ENCODE peak calls at places on chromosome 16, in ten cellular contexts. U, P, V, F, K, I, H, T, D and O are unnamed samples. For H3K4me1, the result is how much of the 10 kb centered on the place peaks cover.

GRCh38 chr16:89925596-89926079 is 2.5 kb downstream of the TUBB3 start:
- DNase-seq in I (no peak), T (no peak), K (peak), F (peak), V (no peak), U (no peak), P (no peak), D (no peak), H (no peak), O (no peak)

GRCh38 chr16:74577882-74578366 is 29.0 kb downstream of the GLG1 start:
- DNase-seq in F (no peak), T (peak), H (no peak), D (no peak), V (no peak), U (no peak), P (no peak), K (no peak), I (no peak), O (no peak)

GRCh38 chr16:90010676-90011075 is 8.6 kb downstream of the DBNDD1 start:
- DNase-seq in V (no peak), H (no peak), F (no peak), D (no peak), I (no peak), U (no peak), T (no peak), P (no peak), K (no peak), O (no peak)

GRCh38 chr16:20928774-20929411 is 28.3 kb downstream of the LYRM1 start:
- DNase-seq in H (no peak), I (no peak), P (no peak), T (no peak), K (no peak), D (no peak), U (no peak), V (no peak), F (no peak), O (no peak)

GRCh38 chr16:85412911-85413520 is 200.1 kb upstream of the GSE1 start:
- DNase-seq in P (no peak), H (no peak), D (no peak), V (no peak), F (no peak), T (no peak), I (no peak), K (no peak), U (peak), O (no peak)

GRCh38 chr16:12097523-12098428 is 121.2 kb downstream of the SNX29 start:
- DNase-seq in U (peak), I (peak), V (peak), D (no peak), H (peak), P (no peak), T (peak), F (peak), K (no peak), O (no peak)

GRCh38 chr16:11783319-11784047 is 13.6 kb downstream of the ZC3H7A start:
- DNase-seq in I (no peak), P (no peak), H (no peak), D (no peak), U (no peak), V (no peak), K (no peak), F (no peak), T (peak), O (no peak)

GRCh38 chr16:2751577-2752034 is 832 bp upstream of the SRRM2 start:
- DNase-seq in D (no peak), P (no peak), I (no peak), T (no peak), K (peak), F (no peak), V (no peak), U (peak), H (no peak), O (peak)

GRCh38 chr16:86512860-86513470 is 2.6 kb downstream of the FOXF1 start:
- DNase-seq in H (no peak), P (no peak), T (peak), K (no peak), D (no peak), F (no peak), U (no peak), V (no peak), I (no peak), O (no peak)

GRCh38 chr16:30521873-30522641 is 4.3 kb downstream of the ZNF768 start:
- DNase-seq in T (no peak), D (no peak), K (no peak), V (peak), F (no peak), I (no peak), H (no peak), U (no peak), P (no peak), O (no peak)

GRCh38 chr16:21611178-21611545 is 11.8 kb downstream of the METTL9 start:
- DNase-seq in H (no peak), D (no peak), T (peak), I (no peak), K (no peak), V (no peak), F (no peak), U (no peak), P (no peak), O (no peak)

GRCh38 chr16:28904828-28905227 is 20.2 kb downstream of the RABEP2 start:
- DNase-seq in H (no peak), U (no peak), K (no peak), P (no peak), F (no peak), I (no peak), D (no peak), V (no peak), T (no peak), O (no peak)

GRCh38 chr16:56848056-56848936 is 16.7 kb upstream of the SLC12A3 start:
- DNase-seq in D (no peak), V (no peak), I (no peak), T (peak), F (no peak), H (no peak), U (peak), P (no peak), K (no peak), O (no peak)

GRCh38 chr16:23323224-23324030 is 21.3 kb downstream of the SCNN1B start:
- DNase-seq in V (no peak), P (no peak), U (no peak), H (no peak), I (no peak), D (no peak), F (no peak), T (no peak), K (no peak), O (no peak)

GRCh38 chr16:87956771-87957279 is 5.6 kb downstream of the BANP start:
- DNase-seq in V (peak), U (no peak), H (no peak), F (no peak), K (peak), P (no peak), D (no peak), I (no peak), T (peak), O (no peak)

GRCh38 chr16:72940886-72941285 is 107.0 kb downstream of the ZFHX3 start:
- DNase-seq in F (no peak), U (no peak), P (no peak), D (no peak), H (no peak), K (no peak), T (no peak), I (no peak), V (no peak), O (no peak)

GRCh38 chr16:84680165-84680842 is 19.5 kb upstream of the USP10 start:
- DNase-seq in F (no peak), I (no peak), U (no peak), T (no peak), V (no peak), P (no peak), H (no peak), K (no peak), D (no peak), O (no peak)

GRCh38 chr16:87581867-87582220 is 20.5 kb upstream of the JPH3 start:
- DNase-seq in U (peak), P (peak), F (no peak), I (peak), D (peak), V (peak), H (peak), K (no peak), T (peak), O (peak)

GRCh38 chr16:85562102-85562786 is 50.9 kb upstream of the GSE1 start:
- DNase-seq in P (no peak), V (no peak), T (no peak), F (no peak), D (no peak), H (no peak), I (no peak), U (no peak), K (no peak), O (no peak)

GRCh38 chr16:49706620-49707355 is 149.1 kb downstream of the ZNF423 start:
- DNase-seq in T (no peak), D (no peak), H (no peak), U (no peak), V (no peak), F (no peak), I (no peak), K (no peak), P (no peak), O (no peak)

GRCh38 chr16:84704253-84704652 is 4.5 kb downstream of the USP10 start:
- DNase-seq in D (no peak), H (no peak), F (no peak), I (no peak), T (no peak), U (no peak), K (no peak), V (no peak), P (no peak), O (no peak)

GRCh38 chr16:72198021-72198420 is 26.1 kb upstream of the PMFBP1 start:
- DNase-seq in K (no peak), T (peak), D (no peak), F (no peak), H (peak), U (peak), P (no peak), I (peak), V (peak), O (no peak)

GRCh38 chr16:49547448-49547847 is 173.8 kb downstream of the C16orf78 start:
- DNase-seq in P (no peak), H (no peak), D (no peak), V (no peak), T (no peak), I (no peak), U (no peak), K (no peak), F (no peak), O (no peak)

GRCh38 chr16:64892843-64893242 is 229.0 kb downstream of the CDH11 start:
- DNase-seq in H (no peak), I (no peak), P (no peak), U (no peak), F (no peak), D (no peak), T (peak), K (no peak), V (peak), O (no peak)

GRCh38 chr16:12157510-12158093 is 181.1 kb downstream of the SNX29 start:
- DNase-seq in U (no peak), K (peak), D (no peak), T (peak), F (no peak), I (no peak), H (no peak), P (no peak), V (no peak), O (no peak)

GRCh38 chr16:65515193-65515592 is 393.3 kb upstream of the CDH11 start:
- DNase-seq in I (no peak), F (no peak), H (no peak), P (no peak), K (no peak), U (no peak), D (no peak), V (no peak), T (peak), O (no peak)

GRCh38 chr16:83930730-83931500 is 22.1 kb upstream of the OSGIN1 start:
- DNase-seq in T (no peak), K (no peak), H (no peak), U (no peak), P (no peak), V (no peak), D (no peak), F (no peak), I (no peak), O (no peak)

GRCh38 chr16:19851476-19851875 is 33.2 kb downstream of the GPRC5B start:
- DNase-seq in K (no peak), V (no peak), F (no peak), T (no peak), H (peak), D (no peak), P (no peak), U (no peak), I (no peak), O (no peak)

GRCh38 chr16:28935333-28935732 is 3.6 kb downstream of the CD19 start:
- DNase-seq in T (no peak), H (no peak), U (no peak), V (no peak), K (no peak), P (no peak), D (no peak), F (no peak), I (no peak), O (no peak)

GRCh38 chr16:85309656-85310587 is 197.7 kb upstream of the CIBAR2 start:
- DNase-seq in I (peak), U (no peak), H (peak), F (peak), T (no peak), K (peak), P (no peak), D (peak), V (no peak), O (peak)

GRCh38 chr16:82891918-82892317 is 265.1 kb downstream of the CDH13 start:
- DNase-seq in H (no peak), P (no peak), I (no peak), U (no peak), V (no peak), T (no peak), K (no peak), F (no peak), D (no peak), O (no peak)

GRCh38 chr16:11361043-11361442 is 15.8 kb downstream of the RMI2 start:
- DNase-seq in T (no peak), F (no peak), H (no peak), D (no peak), U (no peak), I (no peak), V (no peak), P (no peak), K (no peak), O (no peak)

GRCh38 chr16:80804451-80805383 is at the start of gene CDYL2:
- DNase-seq in P (no peak), I (no peak), K (peak), D (no peak), H (peak), T (peak), F (peak), U (no peak), V (peak), O (no peak)
- H3K4me1 ChIP-seq in P (under half), I (under half), K (under half), D (under half), H (under half), T (under half), F (under half), U (under half), V (under half), O (under half)

GRCh38 chr16:62213763-62214162 is 177.5 kb upstream of the CDH8 start:
- DNase-seq in F (peak), U (no peak), T (no peak), P (no peak), D (no peak), V (no peak), H (no peak), K (peak), I (no peak), O (no peak)
- TF ChIP-seq CTCF in F (peak), U (no peak), T (no peak), P (no peak), D (no peak), V (no peak), H (no peak), K (peak), I (no peak), O (no peak)

DNA sequence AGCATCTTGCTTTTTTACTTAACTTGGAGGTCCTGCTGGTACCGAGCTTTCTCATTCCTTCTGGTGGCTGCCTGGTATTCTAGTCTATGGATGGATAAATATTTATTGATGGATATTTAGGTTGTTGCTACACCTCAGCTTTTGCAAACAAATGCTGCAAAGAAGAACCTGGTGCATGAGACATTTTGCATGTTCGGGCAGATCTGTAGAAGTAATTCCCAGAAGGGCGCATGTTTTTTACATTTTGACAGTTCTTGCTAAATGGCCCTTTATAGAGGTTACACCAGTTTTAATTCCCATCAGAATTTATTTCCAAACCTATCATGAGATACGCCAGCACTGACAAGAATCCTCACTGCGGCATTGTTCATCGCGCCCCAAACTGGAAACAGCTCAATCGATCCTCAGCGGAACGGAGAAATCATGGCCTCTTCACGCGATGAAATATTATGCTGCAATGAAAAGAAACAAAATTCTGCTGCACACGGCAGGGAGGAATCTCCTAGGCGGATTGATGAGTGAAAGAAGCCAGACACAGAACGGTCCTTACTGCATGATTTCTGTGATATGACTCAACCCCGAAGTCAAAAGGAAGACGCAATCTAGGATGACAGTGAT is 68.0 kb upstream of the CREBBP start:
- DNase-seq in U (no peak), V (no peak), P (no peak), F (no peak), T (no peak), K (no peak), H (no peak), D (no peak), I (no peak), O (no peak)
- H3K4me1 ChIP-seq in U (under half), V (under half), P (under half), F (under half), T (under half), K (under half), H (half or more), D (under half), I (under half), O (under half)

GRCh38 chr16:58678269-58678668 is 6.3 kb downstream of the SLC38A7 start:
- DNase-seq in I (no peak), H (peak), D (no peak), V (no peak), K (no peak), F (no peak), U (no peak), P (no peak), T (no peak), O (no peak)

GRCh38 chr16:58684001-58684353 is 593 bp downstream of the SLC38A7 start:
- DNase-seq in F (no peak), K (no peak), D (no peak), U (no peak), I (no peak), P (no peak), H (peak), T (peak), V (peak), O (no peak)

GRCh38 chr16:58684354-58685083 is at the start of gene SLC38A7:
- DNase-seq in D (peak), K (peak), V (peak), I (peak), P (peak), U (peak), H (peak), T (peak), F (peak), O (peak)

GRCh38 chr16:58679763-58680162 is 4.8 kb downstream of the SLC38A7 start:
- DNase-seq in D (no peak), H (peak), I (no peak), U (no peak), P (no peak), F (no peak), T (no peak), V (no peak), K (no peak), O (no peak)

GRCh38 chr16:58678716-58679115 is 5.9 kb downstream of the SLC38A7 start:
- DNase-seq in P (no peak), K (no peak), V (no peak), I (no peak), T (no peak), D (no peak), H (peak), F (no peak), U (no peak), O (no peak)
- TF ChIP-seq CTCF in P (no peak), K (no peak), V (no peak), I (no peak), T (no peak), D (no peak), H (peak), F (no peak), U (no peak), O (no peak)

GRCh38 chr16:67183284-67183626 is 508 bp downstream of the MATCAP1 start:
- DNase-seq in F (no peak), I (no peak), T (no peak), K (no peak), P (no peak), H (no peak), V (no peak), U (no peak), D (no peak), O (no peak)
- H3K4me1 ChIP-seq in F (under half), I (under half), T (under half), K (under half), P (under half), H (under half), V (under half), U (under half), D (under half), O (under half)

GRCh38 chr16:914453-914852 is 56.3 kb downstream of the LMF1 start:
- DNase-seq in K (no peak), D (no peak), P (peak), V (peak), F (no peak), T (peak), H (no peak), I (no peak), U (no peak), O (no peak)

GRCh38 chr16:916400-916799 is 54.4 kb downstream of the LMF1 start:
- DNase-seq in I (no peak), P (no peak), T (no peak), H (peak), V (no peak), U (no peak), K (no peak), F (no peak), D (no peak), O (no peak)

GRCh38 chr16:913817-914440 is 56.9 kb downstream of the LMF1 start:
- DNase-seq in U (no peak), F (no peak), H (peak), I (no peak), V (no peak), D (no peak), T (no peak), P (no peak), K (no peak), O (no peak)

GRCh38 chr16:917591-918061 is 53.2 kb downstream of the LMF1 start:
- DNase-seq in F (no peak), I (no peak), P (no peak), U (no peak), D (no peak), V (no peak), H (peak), T (no peak), K (no peak), O (no peak)

GRCh38 chr16:915546-915945 is 55.2 kb downstream of the LMF1 start:
- DNase-seq in F (no peak), T (no peak), U (no peak), K (no peak), H (peak), V (no peak), P (no peak), D (no peak), I (no peak), O (no peak)
- TF ChIP-seq CTCF in F (no peak), T (no peak), U (no peak), K (no peak), H (no peak), V (no peak), P (no peak), D (no peak), I (no peak), O (no peak)

GRCh38 chr16:24737916-24738594 is 8.6 kb downstream of the TNRC6A start:
- DNase-seq in I (no peak), F (no peak), U (no peak), V (no peak), P (no peak), T (no peak), D (no peak), H (no peak), K (no peak), O (no peak)

GRCh38 chr16:24734382-24734781 is 4.9 kb downstream of the TNRC6A start:
- DNase-seq in P (no peak), F (no peak), U (no peak), I (no peak), T (peak), K (no peak), D (no peak), V (no peak), H (no peak), O (no peak)

GRCh38 chr16:24738895-24739294 is 9.4 kb downstream of the TNRC6A start:
- DNase-seq in T (no peak), I (no peak), P (no peak), K (no peak), U (no peak), F (no peak), V (no peak), D (no peak), H (no peak), O (no peak)

GRCh38 chr16:24737391-24737871 is 8.0 kb downstream of the TNRC6A start:
- DNase-seq in D (no peak), V (no peak), I (no peak), U (no peak), H (no peak), K (no peak), F (no peak), P (no peak), T (peak), O (no peak)

GRCh38 chr16:24736758-24737157 is 7.3 kb downstream of the TNRC6A start:
- DNase-seq in V (no peak), T (no peak), F (no peak), D (no peak), U (no peak), I (no peak), P (no peak), K (no peak), H (no peak), O (no peak)
- H3K4me1 ChIP-seq in V (under half), T (under half), F (under half), D (under half), U (under half), I (under half), P (half or more), K (half or more), H (half or more), O (half or more)

GRCh38 chr16:24568392-24568791 is 29.0 kb downstream of the RBBP6 start:
- DNase-seq in H (no peak), I (no peak), U (no peak), V (no peak), D (no peak), F (no peak), K (no peak), P (no peak), T (peak), O (no peak)
- TF ChIP-seq CTCF in H (peak), I (no peak), U (no peak), V (peak), D (no peak), F (peak), K (peak), P (peak), T (peak), O (peak)